ENCODE peak calls at places on chromosomes 12 and 14, in four cellular contexts. G is left lobe of liver, X is T-helper 17 cell, W is esophagus mucosa. U is an unnamed sample.

GRCh38 chr14:103879570-103880333 is 32.4 kb upstream of the PPP1R13B start:
- ATAC-seq in G (peak; percentile 76), X (no peak), W (peak; percentile 63), U (no peak)

GRCh38 chr12:45509187-45509586 is 220.3 kb upstream of the ARID2 start:
- ATAC-seq in G (no peak), X (peak; percentile 53), W (peak; percentile 70), U (no peak)

GRCh38 chr12:29024117-29024516 is 125.0 kb upstream of the FAR2 start:
- ATAC-seq in G (no peak), X (no peak), W (no peak), U (peak; percentile 45)

GRCh38 chr12:72282721-72283120 is 10.6 kb downstream of the TRHDE start:
- ATAC-seq in G (peak; percentile 92), X (no peak), W (no peak), U (peak; percentile 76)

GRCh38 chr12:23921099-23921846 is 28.2 kb downstream of the SOX5 start:
- ATAC-seq in G (no peak), X (no peak), W (no peak), U (no peak)

GRCh38 chr12:124694250-124694649 is 126.8 kb upstream of the NCOR2 start:
- ATAC-seq in G (no peak), X (no peak), W (no peak), U (no peak)

GRCh38 chr12:111248981-111249380 is 119.9 kb downstream of the PHETA1 start:
- ATAC-seq in G (no peak), X (no peak), W (peak; percentile 58), U (peak; percentile 55)

GRCh38 chr12:26845984-26846383 is 13.0 kb upstream of the ITPR2 start:
- ATAC-seq in G (peak; percentile 88), X (no peak), W (no peak), U (peak; percentile 87)

GRCh38 chr14:51692646-51693045 is 40.9 kb downstream of the FRMD6 start:
- ATAC-seq in G (no peak), X (no peak), W (no peak), U (no peak)

U was measured in SK-N-SH treated with all-trans-retinoic acid at 6 μM for 48 hours.